ENCODE peak calls at places on chromosomes 4 and X, in six cellular contexts. One of them, this sample, is unnamed. For H3K36me3, the result is how much of the 10 kb centered on the place peaks cover.

GRCh38 chr4:23741586-23742240 is 148.1 kb downstream of the PPARGC1A start:
- DNase-seq in sigmoid colon: no peak
- DNase-seq in transverse colon: peak
- DNase-seq in tibial nerve: no peak
- DNase-seq in Caco-2: no peak
- DNase-seq in lower lobe of right lung: no peak
- DNase-seq in this sample: no peak

GRCh38 chrX:45710081-45710801 is 509.6 kb upstream of the DIPK2B start:
- DNase-seq in sigmoid colon: no peak
- DNase-seq in transverse colon: no peak
- DNase-seq in tibial nerve: no peak
- DNase-seq in Caco-2: no peak
- DNase-seq in lower lobe of right lung: no peak
- DNase-seq in this sample: peak

GRCh38 chr4:39451423-39452023 is 7.2 kb downstream of the RPL9 start:
- DNase-seq in sigmoid colon: no peak
- DNase-seq in transverse colon: no peak
- DNase-seq in tibial nerve: no peak
- DNase-seq in Caco-2: no peak
- DNase-seq in lower lobe of right lung: no peak
- DNase-seq in this sample: no peak

GRCh38 chr4:81214518-81215218 is 354 bp downstream of the PRKG2 start:
- DNase-seq in sigmoid colon: no peak
- DNase-seq in transverse colon: peak
- DNase-seq in tibial nerve: no peak
- DNase-seq in Caco-2: no peak
- DNase-seq in lower lobe of right lung: peak
- DNase-seq in this sample: no peak

GRCh38 chr4:139734201-139734874 is 68.7 kb downstream of the MGST2 start:
- DNase-seq in sigmoid colon: peak
- DNase-seq in transverse colon: no peak
- DNase-seq in tibial nerve: no peak
- DNase-seq in Caco-2: no peak
- DNase-seq in lower lobe of right lung: no peak
- DNase-seq in this sample: peak

GRCh38 chrX:150887906-150888465 is 10.5 kb downstream of the CD99L2 start:
- DNase-seq in sigmoid colon: no peak
- DNase-seq in transverse colon: no peak
- DNase-seq in tibial nerve: no peak
- DNase-seq in Caco-2: no peak
- DNase-seq in lower lobe of right lung: no peak
- DNase-seq in this sample: no peak

GRCh38 chr4:169335331-169335730 is 64.6 kb upstream of the SH3RF1 start:
- DNase-seq in sigmoid colon: no peak
- DNase-seq in transverse colon: no peak
- DNase-seq in tibial nerve: no peak
- DNase-seq in Caco-2: no peak
- DNase-seq in lower lobe of right lung: no peak
- DNase-seq in this sample: no peak

GRCh38 chrX:152905081-152905420 is 7.2 kb downstream of the ZNF185 start:
- DNase-seq in sigmoid colon: no peak
- DNase-seq in transverse colon: no peak
- DNase-seq in tibial nerve: no peak
- DNase-seq in Caco-2: no peak
- DNase-seq in lower lobe of right lung: no peak
- DNase-seq in this sample: no peak

GRCh38 chr4:20017439-20017838 is 234.3 kb upstream of the SLIT2 start:
- DNase-seq in sigmoid colon: no peak
- DNase-seq in transverse colon: no peak
- DNase-seq in tibial nerve: no peak
- DNase-seq in Caco-2: no peak
- DNase-seq in lower lobe of right lung: no peak
- DNase-seq in this sample: peak

GRCh38 chr4:129446074-129446473 is 350.1 kb downstream of the C4orf33 start:
- DNase-seq in sigmoid colon: no peak
- DNase-seq in transverse colon: no peak
- DNase-seq in tibial nerve: no peak
- DNase-seq in Caco-2: no peak
- DNase-seq in lower lobe of right lung: peak
- DNase-seq in this sample: no peak

GRCh38 chrX:119698835-119699234 is 5.9 kb upstream of the SEPTIN6 start:
- DNase-seq in sigmoid colon: no peak
- DNase-seq in transverse colon: no peak
- DNase-seq in tibial nerve: no peak
- DNase-seq in Caco-2: peak
- DNase-seq in lower lobe of right lung: no peak
- DNase-seq in this sample: no peak

GRCh38 chrX:119997570-119997969 is 54.0 kb upstream of the NKAP start:
- DNase-seq in sigmoid colon: no peak
- DNase-seq in transverse colon: no peak
- DNase-seq in tibial nerve: no peak
- DNase-seq in Caco-2: no peak
- DNase-seq in lower lobe of right lung: no peak
- DNase-seq in this sample: no peak

GRCh38 chr4:167622481-167623240 is 388.4 kb upstream of the SPOCK3 start:
- DNase-seq in sigmoid colon: no peak
- DNase-seq in transverse colon: peak
- DNase-seq in tibial nerve: no peak
- DNase-seq in Caco-2: peak
- DNase-seq in lower lobe of right lung: no peak
- DNase-seq in this sample: no peak

GRCh38 chr4:163556169-163556568 is 61.7 kb downstream of the TMA16 start:
- DNase-seq in sigmoid colon: no peak
- DNase-seq in transverse colon: no peak
- DNase-seq in tibial nerve: no peak
- DNase-seq in Caco-2: no peak
- DNase-seq in lower lobe of right lung: no peak
- DNase-seq in this sample: no peak

GRCh38 chrX:83916525-83916924 is 55.6 kb downstream of the CYLC1 start:
- DNase-seq in sigmoid colon: no peak
- DNase-seq in transverse colon: peak
- DNase-seq in tibial nerve: no peak
- DNase-seq in Caco-2: no peak
- DNase-seq in lower lobe of right lung: no peak
- DNase-seq in this sample: no peak

GRCh38 chr4:158314756-158315487 is 104.6 kb downstream of the TMEM144 start:
- DNase-seq in sigmoid colon: no peak
- DNase-seq in transverse colon: no peak
- DNase-seq in tibial nerve: no peak
- DNase-seq in Caco-2: no peak
- DNase-seq in lower lobe of right lung: no peak
- DNase-seq in this sample: peak

GRCh38 chr4:38857354-38858096 is 908 bp upstream of the TLR6 start:
- DNase-seq in sigmoid colon: no peak
- DNase-seq in transverse colon: peak
- DNase-seq in tibial nerve: no peak
- DNase-seq in Caco-2: no peak
- DNase-seq in lower lobe of right lung: no peak
- DNase-seq in this sample: peak

GRCh38 chr4:40980318-40980883 is 230.6 kb downstream of the NSUN7 start:
- DNase-seq in sigmoid colon: no peak
- DNase-seq in transverse colon: no peak
- DNase-seq in tibial nerve: no peak
- DNase-seq in Caco-2: no peak
- DNase-seq in lower lobe of right lung: no peak
- DNase-seq in this sample: no peak

GRCh38 chr4:85607624-85608023 is 132.7 kb downstream of the ARHGAP24 start:
- DNase-seq in sigmoid colon: no peak
- DNase-seq in transverse colon: peak
- DNase-seq in tibial nerve: no peak
- DNase-seq in Caco-2: no peak
- DNase-seq in lower lobe of right lung: no peak
- DNase-seq in this sample: no peak

GRCh38 chr4:13294961-13295605 is 189.1 kb downstream of the RAB28 start:
- DNase-seq in sigmoid colon: no peak
- DNase-seq in transverse colon: no peak
- DNase-seq in tibial nerve: no peak
- DNase-seq in Caco-2: peak
- DNase-seq in lower lobe of right lung: no peak
- DNase-seq in this sample: no peak

GRCh38 chr4:67126115-67126514 is 419.2 kb downstream of the CENPC start:
- DNase-seq in sigmoid colon: no peak
- DNase-seq in transverse colon: no peak
- DNase-seq in tibial nerve: no peak
- DNase-seq in Caco-2: no peak
- DNase-seq in lower lobe of right lung: no peak
- DNase-seq in this sample: no peak

DNA sequence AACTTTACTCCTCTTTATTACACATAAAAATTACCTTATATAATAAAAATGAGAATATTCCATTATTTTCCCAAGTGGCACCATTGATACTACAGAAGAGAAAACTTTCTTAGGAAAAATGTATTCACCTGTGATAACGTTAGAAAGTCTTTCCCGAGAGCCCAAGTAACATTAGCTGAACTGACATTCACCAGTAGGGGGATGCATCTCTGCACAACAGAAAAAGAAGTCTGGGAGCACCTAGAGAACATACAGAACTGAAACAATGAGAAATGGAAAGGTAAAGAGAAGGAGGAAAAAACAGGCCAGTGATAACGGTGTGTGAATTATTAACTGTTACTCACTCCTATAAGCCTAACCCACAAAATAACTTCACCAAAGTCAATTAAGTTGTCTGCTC is 423.3 kb downstream of the CENPC start:
- DNase-seq in sigmoid colon: no peak
- DNase-seq in transverse colon: no peak
- DNase-seq in tibial nerve: no peak
- DNase-seq in Caco-2: no peak
- DNase-seq in lower lobe of right lung: no peak
- DNase-seq in this sample: no peak
- TF ChIP-seq CTCF in sigmoid colon: no peak
- TF ChIP-seq CTCF in transverse colon: no peak
- TF ChIP-seq CTCF in tibial nerve: no peak
- TF ChIP-seq CTCF in Caco-2: peak
- TF ChIP-seq CTCF in lower lobe of right lung: no peak
- TF ChIP-seq CTCF in this sample: no peak

GRCh38 chr4:79050521-79050880 is 111.3 kb upstream of the PAQR3 start:
- DNase-seq in sigmoid colon: no peak
- DNase-seq in transverse colon: no peak
- DNase-seq in tibial nerve: no peak
- DNase-seq in Caco-2: no peak
- DNase-seq in lower lobe of right lung: no peak
- DNase-seq in this sample: no peak
- H3K4me3 ChIP-seq in sigmoid colon: peak
- H3K4me3 ChIP-seq in transverse colon: no peak
- H3K4me3 ChIP-seq in tibial nerve: no peak
- H3K4me3 ChIP-seq in Caco-2: no peak
- H3K4me3 ChIP-seq in lower lobe of right lung: no peak
- H3K4me3 ChIP-seq in this sample: peak

GRCh38 chr4:7770675-7771050 is 169.0 kb downstream of the AFAP1 start:
- DNase-seq in sigmoid colon: peak
- DNase-seq in transverse colon: no peak
- DNase-seq in tibial nerve: no peak
- DNase-seq in Caco-2: no peak
- DNase-seq in lower lobe of right lung: no peak
- DNase-seq in this sample: no peak
- H3K36me3 ChIP-seq in sigmoid colon: under half
- H3K36me3 ChIP-seq in transverse colon: under half
- H3K36me3 ChIP-seq in tibial nerve: half or more
- H3K36me3 ChIP-seq in Caco-2: under half
- H3K36me3 ChIP-seq in lower lobe of right lung: half or more
- H3K36me3 ChIP-seq in this sample: half or more

GRCh38 chr4:103648541-103648940 is 71.2 kb downstream of the TACR3 start:
- DNase-seq in sigmoid colon: no peak
- DNase-seq in transverse colon: no peak
- DNase-seq in tibial nerve: no peak
- DNase-seq in Caco-2: no peak
- DNase-seq in lower lobe of right lung: no peak
- DNase-seq in this sample: no peak

DNA sequence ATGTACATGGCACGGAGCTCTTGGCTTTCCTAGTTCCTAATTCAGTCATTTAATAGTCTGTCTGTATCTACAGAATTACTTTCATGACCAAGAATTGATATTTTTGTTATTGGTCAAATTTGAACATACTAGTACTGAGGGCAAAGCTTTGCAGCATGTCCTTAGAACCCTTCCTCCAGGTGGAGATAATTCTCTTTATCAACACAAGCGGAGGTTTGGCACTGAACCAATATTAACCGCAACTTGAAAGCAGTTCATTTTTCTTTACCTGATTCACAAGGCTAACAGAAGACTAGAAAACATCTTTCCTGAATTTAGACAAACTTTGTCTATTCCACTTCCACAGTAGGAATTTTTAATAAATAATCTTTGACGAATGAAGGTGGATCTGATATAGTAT is 73.8 kb downstream of the TACR3 start:
- DNase-seq in sigmoid colon: no peak
- DNase-seq in transverse colon: no peak
- DNase-seq in tibial nerve: no peak
- DNase-seq in Caco-2: no peak
- DNase-seq in lower lobe of right lung: no peak
- DNase-seq in this sample: no peak
- TF ChIP-seq CTCF in sigmoid colon: no peak
- TF ChIP-seq CTCF in transverse colon: no peak
- TF ChIP-seq CTCF in tibial nerve: no peak
- TF ChIP-seq CTCF in Caco-2: no peak
- TF ChIP-seq CTCF in lower lobe of right lung: no peak
- TF ChIP-seq CTCF in this sample: no peak

GRCh38 chrX:38220936-38221386 is 290 bp upstream of the SRPX start:
- DNase-seq in sigmoid colon: peak
- DNase-seq in transverse colon: no peak
- DNase-seq in tibial nerve: no peak
- DNase-seq in Caco-2: no peak
- DNase-seq in lower lobe of right lung: no peak
- DNase-seq in this sample: no peak
- H3K4me3 ChIP-seq in sigmoid colon: peak
- H3K4me3 ChIP-seq in transverse colon: peak
- H3K4me3 ChIP-seq in tibial nerve: peak
- H3K4me3 ChIP-seq in Caco-2: peak
- H3K4me3 ChIP-seq in lower lobe of right lung: peak
- H3K4me3 ChIP-seq in this sample: peak

DNA sequence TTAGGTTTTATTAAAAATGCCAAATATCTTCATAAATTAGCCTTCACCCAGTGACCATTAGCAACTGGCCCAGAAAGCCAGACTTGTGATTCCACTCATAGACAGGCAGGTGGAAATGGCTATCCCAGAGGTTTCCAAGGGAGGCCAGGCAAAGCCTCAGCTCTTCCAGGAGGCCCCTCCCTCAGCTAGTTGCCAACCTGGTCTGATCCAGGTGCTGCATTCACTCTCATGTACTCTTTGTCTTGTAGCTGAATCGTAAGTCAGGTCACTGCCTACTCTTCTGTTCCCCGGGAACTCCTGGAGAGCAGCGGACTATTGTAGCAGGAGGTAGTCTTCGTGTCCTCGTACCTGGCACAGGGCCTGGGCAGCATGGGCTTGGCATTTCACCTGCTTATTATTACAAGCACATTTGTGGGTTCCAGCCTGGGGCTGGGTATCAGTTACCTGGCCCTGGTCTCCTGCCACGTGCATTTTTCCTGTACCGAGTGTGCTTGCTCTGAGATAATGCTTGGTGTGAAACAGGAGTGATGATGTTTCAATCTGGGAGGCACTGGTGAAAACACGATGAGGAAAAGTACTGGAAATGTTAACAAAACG is 101.6 kb downstream of the FAM193A start:
- DNase-seq in sigmoid colon: peak
- DNase-seq in transverse colon: no peak
- DNase-seq in tibial nerve: no peak
- DNase-seq in Caco-2: no peak
- DNase-seq in lower lobe of right lung: peak
- DNase-seq in this sample: no peak
- H3K36me3 ChIP-seq in sigmoid colon: under half
- H3K36me3 ChIP-seq in transverse colon: under half
- H3K36me3 ChIP-seq in tibial nerve: half or more
- H3K36me3 ChIP-seq in Caco-2: under half
- H3K36me3 ChIP-seq in lower lobe of right lung: half or more
- H3K36me3 ChIP-seq in this sample: under half

GRCh38 chr4:4876945-4877661 is 17.6 kb downstream of the MSX1 start:
- DNase-seq in sigmoid colon: no peak
- DNase-seq in transverse colon: no peak
- DNase-seq in tibial nerve: no peak
- DNase-seq in Caco-2: no peak
- DNase-seq in lower lobe of right lung: no peak
- DNase-seq in this sample: no peak
- TF ChIP-seq CTCF in sigmoid colon: no peak
- TF ChIP-seq CTCF in transverse colon: no peak
- TF ChIP-seq CTCF in tibial nerve: no peak
- TF ChIP-seq CTCF in Caco-2: no peak
- TF ChIP-seq CTCF in lower lobe of right lung: no peak
- TF ChIP-seq CTCF in this sample: no peak

This sample was measured in BJ.